ENCODE peak calls at places on chromosomes 16 and 17, in five cellular contexts. J is RCC 7860, I is fibroblast of mammary gland, G is HuH-7, F is right atrium auricular region. P is an unnamed sample.
A peak's percentile ranks its signal among the peaks of the same experiment; 100 is the strongest.

GRCh38 chr16:23512168-23512695 is 1.9 kb upstream of the GGA2 start:
- DNase-seq in I (no peak), F (no peak), J (no peak), G (no peak), P (no peak)

GRCh38 chr16:8696880-8697279 is 22.5 kb downstream of the ABAT start:
- DNase-seq in F (no peak), I (no peak), J (no peak), G (no peak), P (no peak)

GRCh38 chr17:28381141-28381825 is 9.8 kb downstream of the SARM1 start:
- DNase-seq in J (no peak), I (no peak), G (no peak), F (no peak), P (no peak)

GRCh38 chr16:85980686-85981085 is 81.7 kb downstream of the IRF8 start:
- DNase-seq in J (no peak), G (no peak), F (no peak), I (no peak), P (no peak)

GRCh38 chr16:82660966-82661365 is 34.2 kb downstream of the CDH13 start:
- DNase-seq in J (no peak), G (no peak), I (no peak), F (no peak), P (no peak)

GRCh38 chr17:28071891-28072606 is 29.6 kb downstream of the NLK start:
- DNase-seq in G (no peak), I (no peak), J (no peak), F (no peak), P (no peak)

GRCh38 chr17:39525801-39526506 is 64.7 kb downstream of the CDK12 start:
- DNase-seq in F (no peak), J (no peak), I (no peak), G (no peak), P (no peak)

GRCh38 chr17:76138234-76138895 is 2.7 kb downstream of the FOXJ1 start:
- DNase-seq in F (no peak), J (peak; percentile 66), I (no peak), G (peak; percentile 98), P (no peak)

GRCh38 chr17:29624586-29624985 is 1.9 kb upstream of the CORO6 start:
- DNase-seq in J (no peak), G (no peak), I (no peak), F (no peak), P (no peak)

GRCh38 chr16:85152414-85153030 is 40.2 kb upstream of the CIBAR2 start:
- DNase-seq in I (no peak), F (no peak), J (no peak), G (no peak), P (no peak)

GRCh38 chr16:84448444-84448843 is 56.0 kb downstream of the MEAK7 start:
- DNase-seq in J (no peak), G (no peak), F (no peak), I (no peak), P (no peak)

GRCh38 chr16:48123104-48123788 is 32.5 kb downstream of the ABCC12 start:
- DNase-seq in J (peak; percentile 97), I (peak; percentile 100), G (no peak), F (no peak), P (peak; percentile 83)

GRCh38 chr16:29959293-29959692 is 2.6 kb upstream of the TMEM219 start:
- DNase-seq in G (no peak), J (no peak), I (no peak), F (no peak), P (no peak)

GRCh38 chr16:48158296-48158695 is 2.5 kb upstream of the ABCC12 start:
- DNase-seq in J (peak; percentile 69), F (no peak), I (peak; percentile 80), G (no peak), P (no peak)

GRCh38 chr17:7318121-7318860 is 3.1 kb upstream of the GPS2 start:
- DNase-seq in G (no peak), F (no peak), I (no peak), J (no peak), P (no peak)

GRCh38 chr17:38703742-38704644 is 1.1 kb upstream of the MLLT6 start:
- DNase-seq in I (peak; percentile 26), G (peak; percentile 91), J (no peak), F (peak; percentile 78), P (peak; percentile 93)

GRCh38 chr17:53571342-53571741 is 251.4 kb upstream of the KIF2B start:
- DNase-seq in F (no peak), J (peak; percentile 50), I (no peak), G (no peak), P (no peak)

GRCh38 chr16:88855736-88856121 is 1.0 kb downstream of the GALNS start:
- DNase-seq in J (no peak), G (no peak), I (no peak), F (no peak), P (no peak)

GRCh38 chr16:30068750-30069574 is 3.4 kb downstream of the ALDOA start:
- DNase-seq in I (peak; percentile 48), G (no peak), F (no peak), J (no peak), P (no peak)

GRCh38 chr17:58741121-58741625 is 14.5 kb upstream of the PPM1E start:
- DNase-seq in G (no peak), F (no peak), J (no peak), I (peak; percentile 45), P (no peak)

GRCh38 chr17:72575542-72576233 is 454.9 kb downstream of the SOX9 start:
- DNase-seq in I (peak; percentile 48), J (peak; percentile 20), G (no peak), F (no peak), P (no peak)

GRCh38 chr17:75059369-75060345 is 12.6 kb downstream of the KCTD2 start:
- DNase-seq in J (peak; percentile 22), G (peak; percentile 41), I (peak; percentile 80), F (no peak), P (no peak)

GRCh38 chr16:4696172-4696904 is 3.0 kb downstream of the NUDT16L1 start:
- DNase-seq in J (no peak), I (peak; percentile 37), G (no peak), F (peak; percentile 81), P (peak; percentile 70)

GRCh38 chr17:40597168-40598020 is 32.1 kb upstream of the CCR7 start:
- DNase-seq in G (no peak), J (no peak), F (peak; percentile 38), I (no peak), P (no peak)

GRCh38 chr16:84461504-84462295 is 42.8 kb downstream of the MEAK7 start:
- DNase-seq in F (no peak), J (no peak), I (no peak), G (no peak), P (no peak)

GRCh38 chr16:55116165-55116894 is 185.7 kb downstream of the IRX5 start:
- DNase-seq in F (no peak), I (no peak), G (no peak), J (no peak), P (no peak)

GRCh38 chr17:77361986-77362620 is 221.3 kb downstream of the SEC14L1 start:
- DNase-seq in I (no peak), G (no peak), J (no peak), F (no peak), P (no peak)

GRCh38 chr16:81612351-81613170 is 166.5 kb upstream of the PLCG2 start:
- DNase-seq in I (no peak), F (peak; percentile 75), J (no peak), G (no peak), P (no peak)

GRCh38 chr17:27603870-27604794 is 26.9 kb upstream of the LGALS9 start:
- DNase-seq in J (no peak), F (no peak), I (no peak), G (no peak), P (no peak)

GRCh38 chr17:77369544-77369971 is 228.8 kb downstream of the SEC14L1 start:
- DNase-seq in G (no peak), I (no peak), F (no peak), J (no peak), P (peak; percentile 9)

GRCh38 chr17:82545071-82545462 is 25.5 kb downstream of the FOXK2 start:
- DNase-seq in F (no peak), I (peak; percentile 69), G (no peak), J (no peak), P (no peak)

GRCh38 chr17:72774251-72774650 is 318.2 kb downstream of the SLC39A11 start:
- DNase-seq in G (no peak), J (no peak), F (no peak), I (no peak), P (no peak)

P was measured in adrenal gland.